ENCODE peak calls at places on chromosomes 16 and 17, in nine cellular contexts. Q is endothelial cell of umbilical vein; C is tibial nerve; K is thoracic aorta; S is AG10803; X is heart left ventricle; O is HL-60; P is psoas muscle; T is CD8-positive, alpha-beta T cell. H is an unnamed sample.

GRCh38 chr16:66354321-66354854 is 12.1 kb upstream of the CDH5 start:
- DNase-seq in P (no peak), Q (no peak), C (no peak), S (no peak), O (no peak), K (no peak), X (no peak), T (no peak), H (no peak)

GRCh38 chr16:22077700-22078313 is 14.5 kb upstream of the VWA3A start:
- DNase-seq in K (no peak), X (peak; percentile 54), C (peak; percentile 50), T (peak; percentile 37), S (peak; percentile 60), P (peak; percentile 70), Q (peak; percentile 72), O (peak; percentile 69), H (peak; percentile 38)

GRCh38 chr16:87702325-87702811 is 63.4 kb downstream of the KLHDC4 start:
- DNase-seq in P (no peak), X (no peak), C (no peak), K (no peak), T (no peak), Q (peak; percentile 84), S (no peak), O (peak; percentile 86), H (no peak)

GRCh38 chr17:60134396-60135159 is 15.2 kb upstream of the CA4 start:
- DNase-seq in K (no peak), X (peak; percentile 59), S (peak; percentile 49), T (no peak), Q (peak; percentile 70), O (no peak), P (no peak), C (no peak), H (no peak)

GRCh38 chr17:19719365-19720209 is 3.2 kb upstream of the SLC47A2 start:
- DNase-seq in Q (no peak), K (no peak), P (peak; percentile 28), X (no peak), T (no peak), S (no peak), O (no peak), C (no peak), H (no peak)

GRCh38 chr16:67822511-67822910 is 15.8 kb downstream of the TSNAXIP1 start:
- DNase-seq in P (no peak), S (peak; percentile 43), X (no peak), C (no peak), K (no peak), Q (no peak), O (no peak), T (no peak), H (no peak)

GRCh38 chr17:64920026-64920418 is 744 bp upstream of the LRRC37A3 start:
- DNase-seq in O (peak; percentile 55), P (peak; percentile 56), S (peak; percentile 13), X (no peak), C (no peak), Q (no peak), T (no peak), K (no peak), H (no peak)

GRCh38 chr16:84617068-84617630 is 729 bp downstream of the COTL1 start:
- DNase-seq in P (no peak), X (no peak), T (no peak), K (no peak), C (no peak), Q (no peak), S (no peak), O (no peak), H (no peak)

DNA sequence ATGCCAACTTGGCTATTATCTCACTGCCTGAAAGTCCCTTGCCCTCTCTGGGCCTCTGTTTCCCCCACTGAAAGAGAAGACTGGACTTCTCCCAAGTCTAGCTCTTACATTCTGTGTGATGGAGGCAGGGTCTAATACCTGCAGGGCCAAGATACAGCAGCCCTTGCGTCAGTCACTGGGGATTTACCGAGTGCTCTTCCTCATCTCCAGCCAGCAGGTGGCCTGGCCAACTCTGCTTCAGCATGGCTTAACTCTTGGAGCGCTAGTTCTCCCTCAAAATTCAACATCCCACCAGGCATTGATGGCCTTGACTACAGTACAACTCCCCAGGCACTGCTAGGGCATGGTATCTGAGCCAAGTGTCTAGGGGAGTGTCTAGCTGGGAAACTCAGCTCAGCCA is 19.9 kb upstream of the MTMR4 start:
- DNase-seq in K (no peak), T (no peak), S (no peak), Q (no peak), O (no peak), P (no peak), C (no peak), X (no peak), H (no peak)
- TF ChIP-seq CTCF in K (no peak), T (no peak), S (no peak), Q (no peak), O (no peak), P (no peak), C (no peak), X (no peak), H (peak; percentile 28)

GRCh38 chr16:89123831-89124100 is 30.1 kb downstream of the ACSF3 start:
- DNase-seq in S (no peak), P (no peak), K (no peak), Q (no peak), X (no peak), O (no peak), C (no peak), T (no peak), H (no peak)

GRCh38 chr16:89120921-89121351 is 27.3 kb downstream of the ACSF3 start:
- DNase-seq in X (no peak), K (no peak), Q (no peak), T (no peak), P (peak; percentile 35), S (no peak), O (no peak), C (no peak), H (no peak)

GRCh38 chr16:89121691-89122321 is 28.2 kb downstream of the ACSF3 start:
- DNase-seq in Q (no peak), K (no peak), C (no peak), P (peak; percentile 34), O (no peak), X (no peak), S (no peak), T (no peak), H (no peak)

GRCh38 chr16:89123001-89123830 is 29.6 kb downstream of the ACSF3 start:
- DNase-seq in Q (no peak), S (no peak), C (no peak), O (no peak), X (no peak), P (peak; percentile 44), T (no peak), K (no peak), H (no peak)

DNA sequence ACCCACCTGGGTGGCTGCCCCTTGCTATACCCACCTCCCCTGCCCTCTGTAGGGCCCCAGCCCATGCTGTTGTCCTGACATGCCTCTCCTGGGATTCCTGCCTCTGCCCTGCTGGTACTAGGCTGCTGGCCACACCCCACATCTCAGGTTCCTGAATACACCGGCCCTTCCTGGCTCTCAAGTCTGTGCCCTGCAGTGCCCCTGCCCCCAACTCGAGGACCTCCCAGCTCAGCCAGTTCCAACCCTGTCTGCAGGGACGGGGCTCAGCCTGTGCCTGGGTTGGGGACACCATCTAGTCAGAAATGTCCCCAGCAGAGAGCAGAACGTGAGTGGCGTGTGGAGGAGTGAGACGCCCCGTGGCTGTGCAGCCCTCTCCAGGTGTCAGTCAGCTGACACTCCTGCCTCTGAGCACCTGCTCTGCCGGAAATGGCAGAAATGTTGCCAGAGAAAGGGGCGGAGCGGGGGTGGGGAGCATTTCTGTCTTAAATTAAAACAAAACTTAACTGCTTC is 28.7 kb downstream of the ACSF3 start:
- DNase-seq in X (no peak), O (no peak), C (no peak), Q (no peak), T (peak; percentile 43), K (no peak), S (no peak), P (peak; percentile 20), H (no peak)
- TF ChIP-seq CTCF in X (no peak), O (no peak), C (no peak), Q (no peak), T (no peak), K (no peak), S (no peak), P (no peak), H (no peak)

GRCh38 chr17:8125947-8126305 is 2.0 kb upstream of the HES7 start:
- DNase-seq in Q (no peak), K (no peak), O (no peak), C (no peak), P (peak; percentile 64), T (no peak), S (no peak), X (no peak), H (no peak)

GRCh38 chr17:8123695-8124349 is at the start of gene HES7:
- DNase-seq in S (no peak), K (no peak), C (no peak), P (peak; percentile 61), X (no peak), O (no peak), T (no peak), Q (peak; percentile 7), H (no peak)

GRCh38 chr17:8122923-8123694 is 797 bp downstream of the HES7 start:
- DNase-seq in O (no peak), P (peak; percentile 72), T (no peak), K (no peak), C (no peak), Q (peak; percentile 19), X (no peak), S (peak; percentile 31), H (no peak)

GRCh38 chr17:8125196-8125946 is 1.5 kb upstream of the HES7 start:
- DNase-seq in Q (peak; percentile 71), P (peak; percentile 83), X (peak; percentile 78), S (peak; percentile 43), K (peak; percentile 50), T (peak; percentile 80), C (peak; percentile 89), O (peak; percentile 38), H (peak; percentile 83)

DNA sequence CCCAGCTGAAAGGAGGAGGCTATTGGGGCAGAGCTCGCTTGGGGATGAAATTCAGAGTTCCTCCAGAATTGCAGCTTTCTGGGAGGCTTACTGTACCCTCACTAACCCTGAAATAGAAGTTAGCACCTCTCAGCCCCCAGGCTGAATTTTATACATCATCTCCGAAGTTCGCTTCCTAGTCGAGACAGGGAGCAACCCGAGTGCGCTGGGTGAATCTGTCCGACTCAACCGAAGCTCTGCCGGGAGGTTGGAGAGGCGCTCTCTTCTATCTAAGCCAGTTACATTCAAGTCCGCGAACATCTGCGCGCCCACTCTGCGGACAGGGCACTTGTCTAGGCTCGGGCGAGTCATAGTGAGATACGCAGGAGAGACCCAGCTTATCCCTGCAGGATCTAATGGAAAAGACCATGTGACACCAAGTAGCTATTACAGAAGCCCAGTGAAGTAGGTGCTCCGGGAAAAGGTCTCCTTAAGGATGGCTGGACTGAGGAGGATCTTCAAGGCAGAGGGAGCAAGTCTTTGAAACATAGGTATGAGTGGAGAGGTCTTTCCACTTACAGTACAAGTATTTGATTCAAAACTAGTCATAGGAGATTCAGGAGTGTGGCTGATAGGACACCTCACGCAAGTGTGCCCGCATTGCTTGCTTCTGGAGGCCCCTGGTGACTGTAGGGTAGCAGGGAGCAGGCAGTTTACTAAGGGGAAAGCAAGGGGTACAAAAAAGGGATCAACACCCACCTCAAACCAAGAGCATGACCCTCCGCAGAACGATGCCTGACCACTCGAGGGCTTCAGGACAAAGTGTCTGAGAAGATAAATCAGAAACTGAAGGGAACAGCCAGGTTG is 667 bp upstream of the HES7 start:
- DNase-seq in S (peak; percentile 34), C (no peak), O (no peak), X (no peak), P (peak; percentile 34), Q (peak; percentile 29), K (no peak), T (no peak), H (no peak)
- TF ChIP-seq CTCF in S (no peak), C (no peak), O (no peak), X (no peak), P (no peak), Q (no peak), K (no peak), T (no peak), H (no peak)

GRCh38 chr16:89410794-89411309 is 79.5 kb downstream of the ANKRD11 start:
- DNase-seq in Q (peak; percentile 97), S (peak; percentile 87), C (peak; percentile 52), O (no peak), P (peak; percentile 66), K (peak; percentile 31), X (peak; percentile 55), T (no peak), H (no peak)
- TF ChIP-seq CTCF in Q (no peak), S (peak; percentile 6), C (no peak), O (no peak), P (no peak), K (no peak), X (peak; percentile 33), T (no peak), H (no peak)

H was measured in progenitor cell of endocrine pancreas.